ENCODE peak calls at places on chromosomes 4 and X, in four cellular contexts. C is fibroblast of the conjunctiva, L is cardiac fibroblast, J is glutamatergic neuron. X is an unnamed sample.

GRCh38 chrX:132694331-132694823 is 205.5 kb upstream of the MBNL3 start:
- DNase-seq in C (no peak), L (no peak), J (no peak), X (no peak)

GRCh38 chr4:163492951-163493504 is 1.5 kb upstream of the TMA16 start:
- DNase-seq in C (no peak), L (no peak), J (no peak), X (no peak)

GRCh38 chr4:2390780-2391490 is 27.5 kb downstream of the ZFYVE28 start:
- DNase-seq in C (no peak), L (no peak), J (no peak), X (no peak)

GRCh38 chr4:47839259-47839658 is 1.4 kb upstream of the CORIN start:
- DNase-seq in C (peak; percentile 32), L (peak; percentile 91), J (peak; percentile 27), X (peak; percentile 24)

GRCh38 chr4:156198511-156198910 is 244.8 kb upstream of the CTSO start:
- DNase-seq in C (no peak), L (no peak), J (no peak), X (no peak)

GRCh38 chr4:86532851-86533250 is 61.3 kb upstream of the PTPN13 start:
- DNase-seq in C (no peak), L (no peak), J (no peak), X (no peak)

GRCh38 chrX:63349307-63349706 is 1.8 kb downstream of the SPIN4 start:
- DNase-seq in C (no peak), L (no peak), J (no peak), X (no peak)

GRCh38 chr4:112327950-112328349 is 30.8 kb downstream of the ALPK1 start:
- DNase-seq in C (peak; percentile 51), L (peak; percentile 78), J (no peak), X (peak; percentile 9)

GRCh38 chr4:163273922-163274321 is 58.5 kb downstream of the NPY1R start:
- DNase-seq in C (no peak), L (no peak), J (no peak), X (no peak)

GRCh38 chr4:183364025-183364424 is 41.8 kb upstream of the CLDN24 start:
- DNase-seq in C (no peak), L (no peak), J (no peak), X (no peak)

GRCh38 chr4:41718907-41719306 is 29.6 kb downstream of the PHOX2B start:
- DNase-seq in C (no peak), L (peak; percentile 22), J (no peak), X (no peak)

GRCh38 chr4:98653890-98654867 is 4.2 kb downstream of the TSPAN5 start:
- DNase-seq in C (peak; percentile 91), L (peak; percentile 95), J (no peak), X (peak; percentile 61)

GRCh38 chr4:132101526-132101925 is 1047.6 kb upstream of the PCDH10 start:
- DNase-seq in C (no peak), L (peak; percentile 48), J (no peak), X (no peak)

GRCh38 chrX:17741123-17741511 is 3.8 kb downstream of the SCML1 start:
- DNase-seq in C (no peak), L (no peak), J (no peak), X (no peak)

GRCh38 chr4:101020956-101021355 is 326.4 kb downstream of the PPP3CA start:
- DNase-seq in C (peak; percentile 24), L (peak; percentile 77), J (no peak), X (no peak)

GRCh38 chr4:166435449-166435848 is 562.4 kb downstream of the TLL1 start:
- DNase-seq in C (no peak), L (peak; percentile 93), J (no peak), X (no peak)